ENCODE peak calls at places on chromosomes 11 and 22, in seven cellular contexts. L, X, I, Q, V, O and D are unnamed samples.

GRCh38 chr11:80914311-80914710 is 1473.5 kb upstream of the TENM4 start:
- DNase-seq in L (no peak), Q (no peak), X (no peak), I (no peak), V (no peak), O (no peak), D (no peak)

GRCh38 chr11:122082203-122082602 is 33.8 kb downstream of the BLID start:
- DNase-seq in V (no peak), X (peak; percentile 46), O (no peak), Q (no peak), I (peak; percentile 9), L (no peak), D (no peak)

GRCh38 chr22:23514317-23515038 is 65.6 kb downstream of the IGLL1 start:
- DNase-seq in Q (no peak), O (no peak), V (no peak), X (no peak), I (no peak), L (peak; percentile 51), D (peak; percentile 69)

GRCh38 chr11:66868726-66869291 is 11.9 kb downstream of the LRFN4 start:
- DNase-seq in O (no peak), Q (peak; percentile 42), X (no peak), I (peak; percentile 74), V (no peak), L (peak; percentile 92), D (peak; percentile 93)

GRCh38 chr11:63563201-63564055 is at the start of gene PLAAT2:
- DNase-seq in I (no peak), X (no peak), L (no peak), V (no peak), O (no peak), Q (no peak), D (no peak)

GRCh38 chr22:25110846-25111578 is 88.6 kb upstream of the CRYBB3 start:
- DNase-seq in L (peak; percentile 89), O (peak; percentile 61), X (peak; percentile 67), Q (peak; percentile 80), I (peak; percentile 69), V (peak; percentile 94), D (peak; percentile 97)

GRCh38 chr11:22459053-22459452 is 120.9 kb downstream of the SLC17A6 start:
- DNase-seq in L (no peak), I (peak; percentile 2), Q (no peak), O (no peak), V (peak; percentile 73), X (peak; percentile 79), D (peak; percentile 29)

GRCh38 chr11:75583710-75584658 is 21.9 kb downstream of the SERPINH1 start:
- DNase-seq in O (no peak), V (peak; percentile 75), Q (peak; percentile 69), I (no peak), X (peak; percentile 61), L (peak; percentile 82), D (peak; percentile 87)

GRCh38 chr11:36306888-36307287 is 10.8 kb downstream of the PRR5L start:
- DNase-seq in Q (no peak), X (no peak), O (no peak), I (peak; percentile 13), L (no peak), V (peak; percentile 69), D (peak; percentile 61)

GRCh38 chr11:134369656-134370525 is 38.1 kb downstream of the GLB1L2 start:
- DNase-seq in I (no peak), V (no peak), X (no peak), O (no peak), Q (no peak), L (no peak), D (no peak)

GRCh38 chr11:71548716-71549151 is 514 bp downstream of the KRTAP5-9 start:
- DNase-seq in V (no peak), X (no peak), I (no peak), L (no peak), O (no peak), Q (no peak), D (no peak)
- H3K4ac ChIP-seq in V (no peak overlapping the region), X (no peak overlapping the region), I (no peak overlapping the region), L (no peak overlapping the region), O (no peak overlapping the region), Q (no peak overlapping the region), D (no peak overlapping the region)

GRCh38 chr11:93840981-93841380 is 9.4 kb downstream of the VSTM5 start:
- DNase-seq in V (no peak), L (peak; percentile 14), Q (no peak), X (no peak), O (no peak), I (no peak), D (no peak)
- H3K4me1 ChIP-seq in V (peaks cover 2% of the 10 kb centered on the region), L (no peaks in the 10 kb centered on the region), Q (no peaks in the 10 kb centered on the region), X (peaks cover 2% of the 10 kb centered on the region), O (no peaks in the 10 kb centered on the region), I (peaks cover 10% of the 10 kb centered on the region), D (peaks cover 2% of the 10 kb centered on the region)

GRCh38 chr11:3722100-3722499 is 50.9 kb upstream of the CHRNA10 start:
- DNase-seq in Q (no peak), L (no peak), O (no peak), X (no peak), V (no peak), I (no peak), D (no peak)
- H3K23ac ChIP-seq in Q (no peak overlapping the region), L (no peak overlapping the region), O (no peak overlapping the region), X (no peak overlapping the region), V (no peak overlapping the region), I (no peak overlapping the region), D (no peak overlapping the region)

GRCh38 chr11:45621541-45621940 is 43.9 kb downstream of the CHST1 start:
- DNase-seq in V (no peak), X (no peak), Q (no peak), L (no peak), I (no peak), O (no peak), D (no peak)
- H3K4ac ChIP-seq in V (no peak overlapping the region), X (no peak overlapping the region), Q (no peak overlapping the region), L (no peak overlapping the region), I (no peak overlapping the region), O (no peak overlapping the region), D (no peak overlapping the region)

GRCh38 chr22:33853200-33854097 is 66.8 kb downstream of the LARGE1 start:
- DNase-seq in Q (no peak), V (peak; percentile 89), L (peak; percentile 51), I (no peak), X (peak; percentile 77), O (no peak), D (no peak)

GRCh38 chr22:33851240-33851639 is 69.0 kb downstream of the LARGE1 start:
- DNase-seq in O (no peak), V (peak; percentile 68), L (no peak), Q (no peak), X (peak; percentile 44), I (no peak), D (no peak)

GRCh38 chr22:33850724-33851123 is 69.6 kb downstream of the LARGE1 start:
- DNase-seq in V (no peak), Q (no peak), I (no peak), X (no peak), O (peak; percentile 41), L (peak; percentile 78), D (peak; percentile 79)

GRCh38 chr22:33851985-33852384 is 68.3 kb downstream of the LARGE1 start:
- DNase-seq in V (no peak), L (no peak), I (no peak), X (no peak), Q (no peak), O (no peak), D (no peak)

GRCh38 chr22:33854724-33855123 is 65.6 kb downstream of the LARGE1 start:
- DNase-seq in Q (no peak), I (no peak), V (no peak), O (no peak), X (no peak), L (no peak), D (no peak)
- H3K4me1 ChIP-seq in Q (peaks cover 9% of the 10 kb centered on the region), I (peaks cover 10% of the 10 kb centered on the region), V (peaks cover 3% of the 10 kb centered on the region), O (peaks cover 29% of the 10 kb centered on the region), X (peaks cover 12% of the 10 kb centered on the region), L (peaks cover 14% of the 10 kb centered on the region), D (peaks cover 16% of the 10 kb centered on the region)

GRCh38 chr11:9518835-9519234 is 54.6 kb upstream of the WEE1 start:
- DNase-seq in I (no peak), V (no peak), Q (no peak), L (no peak), O (no peak), X (no peak), D (no peak)

GRCh38 chr11:9512370-9513019 is 51.7 kb downstream of the ZNF143 start:
- DNase-seq in L (no peak), V (no peak), X (peak; percentile 76), O (no peak), I (no peak), Q (no peak), D (no peak)

GRCh38 chr11:9516113-9516512 is 55.3 kb downstream of the ZNF143 start:
- DNase-seq in O (no peak), L (peak; percentile 70), V (no peak), I (no peak), Q (no peak), X (no peak), D (peak; percentile 91)
- H3K23ac ChIP-seq in O (no peak overlapping the region), L (no peak overlapping the region), V (no peak overlapping the region), I (no peak overlapping the region), Q (no peak overlapping the region), X (no peak overlapping the region), D (no peak overlapping the region)

DNA sequence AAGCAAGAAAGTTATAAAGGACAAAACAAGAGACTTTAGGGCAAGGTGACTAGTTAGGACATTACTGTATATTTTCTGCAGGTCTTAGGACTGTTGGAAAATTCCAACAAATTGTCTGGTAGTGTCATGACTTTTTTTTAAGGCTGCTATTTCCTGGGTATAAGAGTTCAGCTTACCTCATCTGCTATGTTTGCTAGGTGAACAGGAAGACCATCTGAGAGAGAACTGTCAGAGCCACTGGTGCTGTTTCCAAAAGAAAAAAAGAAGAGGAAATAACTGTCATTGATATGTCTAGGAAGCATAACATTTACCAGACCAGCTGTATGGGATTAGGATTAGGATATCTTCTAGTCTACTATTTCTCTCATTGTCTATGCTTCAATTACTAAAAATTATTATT is 26.3 kb upstream of the MTCH2 start:
- DNase-seq in O (no peak), I (no peak), Q (no peak), L (no peak), X (no peak), V (no peak), D (no peak)
- H3K4ac ChIP-seq in O (no peak overlapping the region), I (no peak overlapping the region), Q (no peak overlapping the region), L (no peak overlapping the region), X (no peak overlapping the region), V (no peak overlapping the region), D (no peak overlapping the region)